ENCODE peak calls at places on chromosomes 11 and 22, in five cellular contexts. V, R, K, A and F are unnamed samples.

GRCh38 chr22:40401981-40402406 is 31.6 kb downstream of the SGSM3 start:
- DNase-seq in R (no peak), A (no peak), K (no peak), V (no peak), F (no peak)

GRCh38 chr11:125244166-125244565 is 79.6 kb downstream of the PKNOX2 start:
- DNase-seq in R (no peak), A (no peak), K (no peak), V (no peak), F (no peak)

GRCh38 chr11:1310315-1310687 is 869 bp upstream of the TOLLIP start:
- DNase-seq in V (no peak), R (no peak), K (no peak), A (no peak), F (no peak)

GRCh38 chr22:19663286-19663815 is 51.0 kb upstream of the SEPTIN5 start:
- DNase-seq in A (peak; percentile 29), R (no peak), K (no peak), V (peak; percentile 46), F (peak; percentile 50)

GRCh38 chr11:46655631-46656030 is 38.3 kb downstream of the ATG13 start:
- DNase-seq in A (no peak), K (no peak), R (no peak), V (no peak), F (no peak)

GRCh38 chr11:70805971-70806370 is 407.6 kb downstream of the CTTN start:
- DNase-seq in A (no peak), V (no peak), R (no peak), K (no peak), F (no peak)

GRCh38 chr22:46069518-46070214 is 80.7 kb upstream of the PPARA start:
- DNase-seq in R (no peak), V (peak; percentile 96), A (no peak), K (no peak), F (peak; percentile 81)

GRCh38 chr22:34236527-34236926 is 316.3 kb upstream of the LARGE1 start:
- DNase-seq in A (no peak), V (peak; percentile 8), R (no peak), K (no peak), F (no peak)

GRCh38 chr11:119729581-119730346 is 764 bp upstream of the NECTIN1 start:
- DNase-seq in A (no peak), K (peak; percentile 71), R (peak; percentile 59), V (peak; percentile 62), F (peak; percentile 54)

GRCh38 chr22:31022516-31022915 is 53.5 kb downstream of the TUG1 start:
- DNase-seq in A (no peak), K (no peak), R (no peak), V (no peak), F (no peak)

GRCh38 chr22:29139965-29140782 is 65.5 kb upstream of the EMID1 start:
- DNase-seq in A (no peak), K (no peak), V (no peak), R (no peak), F (no peak)

GRCh38 chr11:5737091-5737490 is 843 bp downstream of the OR56B1 start:
- DNase-seq in R (no peak), V (peak; percentile 38), K (no peak), A (no peak), F (no peak)

GRCh38 chr11:2930705-2931415 is 1.6 kb upstream of the PHLDA2 start:
- DNase-seq in V (peak; percentile 84), R (peak; percentile 79), K (peak; percentile 98), A (peak; percentile 70), F (peak; percentile 93)

GRCh38 chr11:15603208-15603607 is 488.5 kb downstream of the INSC start:
- DNase-seq in R (no peak), V (no peak), K (no peak), A (peak; percentile 9), F (no peak)

GRCh38 chr22:46121523-46122287 is 28.6 kb upstream of the PPARA start:
- DNase-seq in V (no peak), R (no peak), K (no peak), A (no peak), F (no peak)

GRCh38 chr11:6027501-6027900 is 3.1 kb downstream of the OR56A1 start:
- DNase-seq in R (no peak), A (no peak), V (peak; percentile 33), K (no peak), F (no peak)

GRCh38 chr11:70474710-70475109 is 76.4 kb downstream of the CTTN start:
- DNase-seq in R (no peak), A (no peak), V (no peak), K (no peak), F (no peak)

GRCh38 chr11:63762662-63763505 is 5.7 kb downstream of the ZFTA start:
- DNase-seq in R (peak; percentile 90), A (no peak), V (peak; percentile 11), K (peak; percentile 85), F (peak; percentile 61)

GRCh38 chr22:30188911-30189310 is 57.6 kb downstream of the LIF start:
- DNase-seq in V (no peak), K (no peak), R (no peak), A (no peak), F (no peak)

GRCh38 chr11:74288161-74288560 is 23.3 kb downstream of the P4HA3 start:
- DNase-seq in A (peak; percentile 36), V (peak; percentile 78), K (no peak), R (no peak), F (peak; percentile 12)

GRCh38 chr11:47014097-47014496 is 77.5 kb downstream of the CSTPP1 start:
- DNase-seq in R (no peak), V (no peak), K (no peak), A (no peak), F (no peak)

GRCh38 chr11:134145715-134146114 is 76.8 kb downstream of the JAM3 start:
- DNase-seq in K (no peak), A (no peak), R (no peak), V (no peak), F (no peak)

GRCh38 chr11:92638678-92639077 is 330.8 kb upstream of the MTNR1B start:
- DNase-seq in A (no peak), V (no peak), K (no peak), R (no peak), F (no peak)

GRCh38 chr11:7089328-7090251 is 792 bp downstream of the RBMXL2 start:
- DNase-seq in A (no peak), R (no peak), V (no peak), K (no peak), F (no peak)

GRCh38 chr11:15667127-15667725 is 552.5 kb downstream of the INSC start:
- DNase-seq in V (no peak), R (no peak), K (peak; percentile 10), A (no peak), F (no peak)

GRCh38 chr22:45238431-45239377 is 2.0 kb downstream of the KIAA0930 start:
- DNase-seq in A (no peak), V (no peak), K (no peak), R (no peak), F (no peak)

GRCh38 chr11:96894587-96894986 is 504.8 kb downstream of the JRKL start:
- DNase-seq in V (no peak), K (no peak), R (no peak), A (no peak), F (no peak)

GRCh38 chr11:94149435-94149834 is 20.8 kb downstream of the PANX1 start:
- DNase-seq in V (peak; percentile 74), K (no peak), R (no peak), A (no peak), F (no peak)

GRCh38 chr11:76680517-76681425 is 10.2 kb upstream of the LRRC32 start:
- DNase-seq in A (peak; percentile 84), K (peak; percentile 95), V (peak; percentile 64), R (peak; percentile 92), F (peak; percentile 48)

GRCh38 chr11:121453589-121454299 is 977 bp upstream of the SORL1-AS1 start:
- DNase-seq in R (no peak), V (no peak), A (no peak), K (no peak), F (no peak)

GRCh38 chr11:115215694-115216615 is 288.3 kb downstream of the CADM1 start:
- DNase-seq in A (no peak), V (peak; percentile 23), R (peak; percentile 42), K (peak; percentile 77), F (no peak)
- TF ChIP-seq CTCF in A (no peak), V (peak; percentile 54), R (peak; percentile 54), K (peak; percentile 71), F (peak; percentile 9)

GRCh38 chr11:102046841-102047240 is 396 bp upstream of the CFAP300 start:
- DNase-seq in A (no peak), V (no peak), K (no peak), R (no peak), F (no peak)

GRCh38 chr11:102050927-102051575 is 3.8 kb downstream of the CFAP300 start:
- DNase-seq in R (no peak), A (no peak), K (no peak), V (no peak), F (no peak)

GRCh38 chr11:102047305-102047924 is at the start of gene CFAP300:
- DNase-seq in R (peak; percentile 82), V (peak; percentile 62), A (peak; percentile 16), K (peak; percentile 86), F (peak; percentile 80)
- H3K4me3 ChIP-seq in R (peak within 1 kb of the TSS; percentile 40), V (peak within 1 kb of the TSS; percentile 65), A (no peak within 1 kb of the TSS), K (peak within 1 kb of the TSS; percentile 68), F (peak within 1 kb of the TSS; percentile 7)

GRCh38 chr11:68825603-68826002 is 16.1 kb downstream of the CPT1A start:
- DNase-seq in A (peak; percentile 37), V (peak; percentile 39), R (peak; percentile 18), K (peak; percentile 86), F (peak; percentile 39)
- TF ChIP-seq CTCF in A (peak; percentile 43), V (peak; percentile 22), R (peak; percentile 15), K (peak; percentile 63), F (peak; percentile 22)

GRCh38 chr11:129195682-129196081 is 3.6 kb upstream of the ARHGAP32 start:
- DNase-seq in R (no peak), V (no peak), A (no peak), K (no peak), F (no peak)

GRCh38 chr11:129189646-129190045 is 2.5 kb downstream of the ARHGAP32 start:
- DNase-seq in V (peak; percentile 34), A (no peak), R (no peak), K (no peak), F (no peak)

GRCh38 chr11:129190087-129190486 is 2.0 kb downstream of the ARHGAP32 start:
- DNase-seq in R (no peak), A (no peak), K (no peak), V (peak; percentile 77), F (no peak)

GRCh38 chr11:129191649-129192048 is 476 bp downstream of the ARHGAP32 start:
- DNase-seq in A (no peak), R (no peak), V (peak; percentile 87), K (peak; percentile 44), F (no peak)

GRCh38 chr11:129192150-129192549 is at the start of gene ARHGAP32:
- DNase-seq in R (no peak), K (peak; percentile 51), V (peak; percentile 88), A (no peak), F (no peak)
- H3K4me3 ChIP-seq in R (no peak within 1 kb of the TSS), K (no peak within 1 kb of the TSS), V (peak within 1 kb of the TSS; percentile 49), A (no peak within 1 kb of the TSS), F (no peak within 1 kb of the TSS)